ENCODE peak calls at places on chromosomes 12 and 14, in nine cellular contexts. Q, A, W, H, I, Y, M, B and K are unnamed samples.

GRCh38 chr14:24307575-24308341 is at the start of gene CIDEB:
- DNase-seq in Q (no peak), A (peak; percentile 62), W (peak; percentile 38), H (peak; percentile 65), I (peak; percentile 41), Y (peak; percentile 46), M (peak; percentile 79), B (peak; percentile 26), K (peak; percentile 76)

GRCh38 chr12:96907681-96908163 is 665 bp downstream of the NEDD1 start:
- DNase-seq in Q (no peak), A (peak; percentile 34), W (peak; percentile 42), H (no peak), I (peak; percentile 9), Y (no peak), M (peak; percentile 28), B (no peak), K (peak; percentile 42)

GRCh38 chr14:77423423-77423822 is at the start of gene NOXRED1:
- DNase-seq in Q (no peak), A (no peak), W (no peak), H (no peak), I (no peak), Y (no peak), M (no peak), B (no peak), K (no peak)

GRCh38 chr14:68510201-68510600 is 282.7 kb downstream of the ZFP36L1 start:
- DNase-seq in Q (peak; percentile 52), A (no peak), W (no peak), H (no peak), I (no peak), Y (no peak), M (no peak), B (no peak), K (no peak)

GRCh38 chr12:6828671-6829531 is 694 bp downstream of the P3H3 start:
- DNase-seq in Q (no peak), A (peak; percentile 46), W (no peak), H (peak; percentile 45), I (peak; percentile 65), Y (no peak), M (peak; percentile 69), B (peak; percentile 35), K (no peak)

GRCh38 chr14:103802353-103802752 is 45.0 kb downstream of the PPP1R13B start:
- DNase-seq in Q (no peak), A (no peak), W (no peak), H (no peak), I (no peak), Y (no peak), M (no peak), B (no peak), K (no peak)

GRCh38 chr12:92482599-92482998 is 220.2 kb upstream of the PLEKHG7 start:
- DNase-seq in Q (no peak), A (no peak), W (no peak), H (no peak), I (no peak), Y (no peak), M (no peak), B (no peak), K (no peak)

GRCh38 chr12:113477171-113477841 is 5.6 kb upstream of the LHX5 start:
- DNase-seq in Q (no peak), A (no peak), W (no peak), H (no peak), I (no peak), Y (no peak), M (peak; percentile 34), B (no peak), K (no peak)

GRCh38 chr12:95117178-95117599 is 43.8 kb upstream of the NR2C1 start:
- DNase-seq in Q (peak; percentile 51), A (peak; percentile 66), W (peak; percentile 68), H (no peak), I (peak; percentile 79), Y (peak; percentile 52), M (peak; percentile 66), B (peak; percentile 17), K (peak; percentile 78)

GRCh38 chr12:69900720-69901131 is 75.7 kb downstream of the MYRFL start:
- DNase-seq in Q (peak; percentile 75), A (peak; percentile 55), W (peak; percentile 95), H (no peak), I (peak; percentile 64), Y (peak; percentile 38), M (peak; percentile 17), B (peak; percentile 20), K (peak; percentile 78)